ENCODE peak calls at places on chromosomes 1 and 21, in four cellular contexts. B is cardiac muscle cell, F is ovary, H is psoas muscle. L is an unnamed sample.
A peak's percentile ranks its signal among the peaks of the same experiment; 100 is the strongest.

GRCh38 chr1:56396524-56397067 is 182.8 kb downstream of the PLPP3 start:
- DNase-seq in F (no peak), B (peak; percentile 22), H (no peak), L (no peak)

GRCh38 chr1:32884726-32885125 is 1.6 kb upstream of the HPCA start:
- DNase-seq in B (no peak), H (no peak), F (no peak), L (no peak)

GRCh38 chr1:27536767-27537166 is 46.8 kb upstream of the WASF2 start:
- DNase-seq in B (peak; percentile 87), F (peak; percentile 80), H (no peak), L (peak; percentile 82)

GRCh38 chr1:40679165-40679953 is 12.1 kb upstream of the NFYC start:
- DNase-seq in F (no peak), H (no peak), B (no peak), L (no peak)

GRCh38 chr1:246516126-246516525 is 9.0 kb upstream of the SMYD3 start:
- DNase-seq in H (no peak), F (no peak), B (no peak), L (no peak)

GRCh38 chr1:88544166-88544565 is 139.9 kb upstream of the PKN2 start:
- DNase-seq in F (no peak), H (no peak), B (no peak), L (no peak)

GRCh38 chr1:39391741-39392679 is 99.4 kb upstream of the BMP8A start:
- DNase-seq in F (peak; percentile 40), B (peak; percentile 52), H (no peak), L (no peak)

GRCh38 chr1:243447342-243447741 is 191.5 kb downstream of the SDCCAG8 start:
- DNase-seq in F (peak; percentile 36), H (peak; percentile 23), B (no peak), L (no peak)

GRCh38 chr1:161706116-161706482 is 930 bp upstream of the FCRLA start:
- DNase-seq in B (no peak), H (no peak), F (no peak), L (no peak)

GRCh38 chr21:37656899-37657298 is 259.4 kb downstream of the KCNJ6 start:
- DNase-seq in F (no peak), H (no peak), B (no peak), L (no peak)

GRCh38 chr1:155463865-155464264 is 98.7 kb downstream of the ASH1L start:
- DNase-seq in B (no peak), H (no peak), F (no peak), L (no peak)

GRCh38 chr21:32604484-32604883 is 7.7 kb downstream of the CFAP298 start:
- DNase-seq in H (no peak), F (no peak), B (no peak), L (no peak)

GRCh38 chr21:33293811-33294216 is 27.6 kb downstream of the IL10RB start:
- DNase-seq in B (no peak), F (no peak), H (no peak), L (no peak)

GRCh38 chr1:108639899-108640560 is 20.9 kb downstream of the HENMT1 start:
- DNase-seq in F (no peak), H (no peak), B (no peak), L (no peak)

GRCh38 chr1:178628637-178629548 is 96.2 kb upstream of the RALGPS2 start:
- DNase-seq in H (peak; percentile 31), B (no peak), F (no peak), L (no peak)

GRCh38 chr1:242477944-242478343 is 46.6 kb downstream of the PLD5 start:
- DNase-seq in F (no peak), B (peak; percentile 75), H (no peak), L (no peak)

GRCh38 chr1:204207136-204207616 is 6.6 kb downstream of the GOLT1A start:
- DNase-seq in B (peak; percentile 79), F (peak; percentile 54), H (peak; percentile 74), L (peak; percentile 90)

GRCh38 chr21:26877015-26877414 is 31.8 kb upstream of the ADAMTS1 start:
- DNase-seq in B (no peak), F (no peak), H (no peak), L (no peak)

GRCh38 chr1:155081472-155082300 is 3.0 kb downstream of the EFNA3 start:
- DNase-seq in B (peak; percentile 34), F (no peak), H (no peak), L (peak; percentile 72)

GRCh38 chr1:158179301-158180041 is 1.2 kb upstream of the CD1D start:
- DNase-seq in B (peak; percentile 34), H (no peak), F (no peak), L (no peak)

GRCh38 chr1:52348704-52349301 is 17.2 kb downstream of the CC2D1B start:
- DNase-seq in B (peak; percentile 70), H (no peak), F (no peak), L (no peak)

GRCh38 chr1:98884864-98885263 is 119.8 kb downstream of the PLPPR5 start:
- DNase-seq in F (no peak), H (no peak), B (no peak), L (no peak)

GRCh38 chr1:226686440-226687436 is 52.3 kb downstream of the ITPKB start:
- DNase-seq in B (no peak), F (no peak), H (no peak), L (no peak)
- H3K27ac ChIP-seq in B (no peak overlapping the region), F (no peak overlapping the region), H (peak overlapping the region; percentile 10), L (peak overlapping the region; percentile 25)

GRCh38 chr1:26370591-26371382 is 1.8 kb downstream of the ZNF683 start:
- DNase-seq in B (no peak), F (no peak), H (no peak), L (no peak)
- H3K4me3 ChIP-seq in B (no peak overlapping the region), F (no peak overlapping the region), H (no peak overlapping the region), L (no peak overlapping the region)

GRCh38 chr1:48943393-48943792 is 166.7 kb upstream of the BEND5 start:
- DNase-seq in F (no peak), H (no peak), B (no peak), L (no peak)

GRCh38 chr1:48946070-48946469 is 169.4 kb upstream of the BEND5 start:
- DNase-seq in B (no peak), H (no peak), F (no peak), L (no peak)

GRCh38 chr1:48953617-48954016 is 176.9 kb upstream of the BEND5 start:
- DNase-seq in F (no peak), H (no peak), B (no peak), L (no peak)

GRCh38 chr1:48943826-48944225 is 167.1 kb upstream of the BEND5 start:
- DNase-seq in H (no peak), F (no peak), B (no peak), L (no peak)

GRCh38 chr1:48947761-48948537 is 171.3 kb upstream of the BEND5 start:
- DNase-seq in H (no peak), B (no peak), F (no peak), L (no peak)
- H3K27ac ChIP-seq in H (no peak overlapping the region), B (no peak overlapping the region), F (no peak overlapping the region), L (no peak overlapping the region)

GRCh38 chr1:104235141-104235540 is 485.4 kb downstream of the AMY1C start:
- DNase-seq in H (no peak), F (no peak), B (no peak), L (no peak)

DNA sequence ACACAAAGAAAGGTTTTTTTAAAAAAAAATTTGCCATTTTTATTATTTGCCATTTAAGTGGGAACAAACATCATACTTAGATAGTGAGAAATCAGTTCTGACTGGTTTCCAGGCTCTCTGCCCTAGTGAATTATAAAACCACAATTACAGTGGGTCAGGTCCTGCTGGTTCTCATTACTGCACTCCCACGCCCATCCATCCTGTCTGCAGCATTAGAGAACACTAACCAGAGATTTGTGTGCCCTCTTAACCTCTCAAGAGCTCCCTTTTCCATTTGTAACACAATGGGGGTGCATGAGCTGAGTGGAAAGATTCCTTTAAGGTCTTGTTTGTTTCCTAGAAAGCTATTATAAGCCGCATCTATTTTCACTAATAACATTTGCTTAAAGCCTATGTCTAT is 489.3 kb downstream of the AMY1C start:
- DNase-seq in H (no peak), F (no peak), B (peak; percentile 92), L (no peak)
- H3K4me3 ChIP-seq in H (no peak overlapping the region), F (no peak overlapping the region), B (peak overlapping the region; percentile 0), L (no peak overlapping the region)

GRCh38 chr1:199510314-199510713 is 517.2 kb upstream of the NR5A2 start:
- DNase-seq in F (no peak), H (no peak), B (no peak), L (no peak)

GRCh38 chr1:199508653-199509052 is 518.9 kb upstream of the NR5A2 start:
- DNase-seq in F (no peak), B (no peak), H (no peak), L (no peak)

GRCh38 chr1:199515261-199515660 is 512.2 kb upstream of the NR5A2 start:
- DNase-seq in B (no peak), H (no peak), F (no peak), L (no peak)

DNA sequence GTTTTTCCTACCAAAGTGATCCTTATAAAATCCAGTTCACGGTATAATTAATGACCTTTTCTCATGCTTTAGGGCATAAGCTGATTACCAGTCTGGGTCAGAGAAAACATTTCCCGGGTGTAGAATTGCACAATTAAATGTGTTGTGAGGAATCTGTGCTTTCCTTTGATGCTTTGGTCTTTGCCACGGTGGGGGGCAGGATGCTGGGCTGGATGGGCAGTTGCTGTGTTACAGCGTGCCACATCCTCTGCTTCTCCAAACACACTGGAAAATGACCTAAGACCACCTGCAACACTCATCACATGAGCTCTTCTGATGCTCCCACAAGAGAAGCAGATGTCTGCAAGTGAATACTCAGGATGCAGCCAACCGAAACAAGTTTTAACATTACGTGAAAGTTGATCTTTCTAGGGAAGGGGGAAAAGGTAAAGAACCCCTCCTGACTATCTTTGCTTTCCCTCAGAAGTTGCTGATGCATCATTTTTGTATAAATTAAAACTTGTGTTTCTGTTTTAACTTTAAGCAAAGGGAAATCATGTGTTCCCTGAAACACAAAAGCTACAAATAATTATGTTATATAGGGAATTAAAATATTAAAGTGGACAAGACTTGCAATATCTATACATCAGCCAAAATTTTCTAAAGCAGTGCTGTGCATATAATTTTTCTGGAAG is 515.3 kb upstream of the NR5A2 start:
- DNase-seq in F (no peak), B (no peak), H (no peak), L (no peak)
- H3K27ac ChIP-seq in F (no peak overlapping the region), B (no peak overlapping the region), H (no peak overlapping the region), L (no peak overlapping the region)